ENCODE peak calls at places on chromosome 15, in ten cellular contexts. L is bronchial epithelial cell; H is naive thymus-derived CD4-positive, alpha-beta T cell; J is colonic mucosa; S is AG04449; E is HFF-Myc; P is foreskin fibroblast; Y is CD8-positive, alpha-beta memory T cell; B is fibroblast of mammary gland; A is skeletal muscle cell. Z is an unnamed sample.

GRCh38 chr15:63473999-63474809 is 30.2 kb upstream of the USP3 start:
- DNase-seq in Y (peak), A (no peak), E (no peak), B (peak), J (peak), L (peak), H (peak), P (peak), S (no peak), Z (peak)

GRCh38 chr15:85600001-85600400 is 194.7 kb downstream of the KLHL25 start:
- DNase-seq in A (no peak), E (no peak), J (no peak), B (no peak), H (no peak), Y (no peak), P (no peak), S (no peak), L (no peak), Z (no peak)

GRCh38 chr15:93066103-93066725 is 22.8 kb downstream of the RGMA start:
- DNase-seq in Y (no peak), L (no peak), B (no peak), P (no peak), A (no peak), J (no peak), E (no peak), H (no peak), S (no peak), Z (no peak)

GRCh38 chr15:69760890-69761568 is 308.4 kb downstream of the RPLP1 start:
- DNase-seq in Y (peak), J (peak), A (peak), L (peak), H (peak), S (peak), B (peak), E (peak), P (peak), Z (peak)

GRCh38 chr15:48645558-48646330 is at the start of gene FBN1:
- DNase-seq in J (peak), B (peak), L (no peak), A (peak), H (no peak), S (peak), P (peak), E (no peak), Y (no peak), Z (peak)

GRCh38 chr15:69593981-69594966 is 141.7 kb downstream of the RPLP1 start:
- DNase-seq in L (peak), B (peak), S (no peak), H (no peak), A (no peak), E (no peak), Y (no peak), J (peak), P (no peak), Z (peak)

GRCh38 chr15:85443593-85444328 is 63.4 kb downstream of the AKAP13 start:
- DNase-seq in B (peak), A (no peak), Y (peak), H (peak), P (no peak), S (no peak), J (peak), E (no peak), L (peak), Z (no peak)

GRCh38 chr15:43912991-43913927 is 86.5 kb downstream of the WDR76 start:
- DNase-seq in Y (no peak), B (peak), S (peak), P (peak), E (peak), J (no peak), H (no peak), L (peak), A (peak), Z (peak)

GRCh38 chr15:74328331-74329056 is 39.0 kb downstream of the CYP11A1 start:
- DNase-seq in A (no peak), B (no peak), J (no peak), Y (no peak), E (no peak), H (no peak), P (no peak), L (no peak), S (no peak), Z (no peak)

GRCh38 chr15:33941279-33942063 is 26.8 kb upstream of the CHRM5 start:
- DNase-seq in Y (no peak), P (no peak), J (no peak), S (no peak), H (no peak), E (no peak), L (no peak), A (no peak), B (no peak), Z (no peak)

GRCh38 chr15:70353606-70354259 is 256.0 kb upstream of the TLE3 start:
- DNase-seq in S (no peak), A (no peak), L (no peak), B (no peak), Y (no peak), J (no peak), H (no peak), E (no peak), P (no peak), Z (no peak)

GRCh38 chr15:49415638-49416037 is 7.4 kb upstream of the FGF7 start:
- DNase-seq in S (peak), A (peak), P (peak), B (peak), L (peak), E (peak), Y (no peak), J (no peak), H (no peak), Z (peak)

GRCh38 chr15:69092159-69092558 is 68.3 kb upstream of the GLCE start:
- DNase-seq in E (peak), B (peak), H (no peak), L (peak), S (no peak), A (no peak), J (no peak), P (peak), Y (no peak), Z (peak)

GRCh38 chr15:77425104-77425503 is 4.4 kb downstream of the HMG20A start:
- DNase-seq in Y (no peak), J (no peak), L (no peak), H (no peak), P (no peak), S (no peak), B (no peak), E (no peak), A (no peak), Z (no peak)

GRCh38 chr15:95975212-95975611 is 355.3 kb upstream of the NR2F2 start:
- DNase-seq in B (no peak), H (no peak), P (no peak), S (no peak), Y (no peak), L (no peak), A (no peak), J (no peak), E (no peak), Z (no peak)

GRCh38 chr15:25406846-25407245 is 32.0 kb downstream of the UBE3A start:
- DNase-seq in J (no peak), P (no peak), H (no peak), B (no peak), L (no peak), A (no peak), S (no peak), Y (no peak), E (no peak), Z (no peak)

GRCh38 chr15:82901114-82901805 is 51.3 kb downstream of the HOMER2 start:
- DNase-seq in Y (no peak), L (no peak), J (no peak), E (no peak), P (no peak), S (no peak), A (no peak), B (no peak), H (no peak), Z (no peak)

GRCh38 chr15:68410466-68411200 is 21.3 kb downstream of the ITGA11 start:
- DNase-seq in Y (no peak), L (no peak), A (no peak), E (no peak), P (no peak), H (no peak), B (no peak), J (peak), S (no peak), Z (no peak)

GRCh38 chr15:101615986-101616848 is 36.0 kb downstream of the TM2D3 start:
- DNase-seq in A (no peak), L (peak), Y (no peak), S (no peak), E (peak), P (peak), B (peak), H (no peak), J (peak), Z (peak)

GRCh38 chr15:23877502-23878412 is 190.7 kb upstream of the NDN start:
- DNase-seq in J (peak), P (no peak), L (no peak), B (peak), E (no peak), A (no peak), Y (no peak), H (no peak), S (no peak), Z (no peak)

GRCh38 chr15:69576948-69577351 is 124.3 kb downstream of the RPLP1 start:
- DNase-seq in P (no peak), A (no peak), J (peak), S (no peak), L (no peak), H (no peak), Y (no peak), E (no peak), B (no peak), Z (no peak)

GRCh38 chr15:36152961-36153360 is 426.5 kb upstream of the CDIN1 start:
- DNase-seq in B (no peak), S (no peak), A (no peak), J (no peak), Y (no peak), L (no peak), H (no peak), E (no peak), P (no peak), Z (no peak)

GRCh38 chr15:66907826-66908502 is 157.4 kb upstream of the SMAD3 start:
- DNase-seq in Y (no peak), A (no peak), P (peak), S (no peak), B (no peak), H (no peak), L (no peak), E (no peak), J (no peak), Z (no peak)

GRCh38 chr15:45429974-45430792 is 51.8 kb upstream of the GATM start:
- DNase-seq in J (peak), L (no peak), H (peak), S (no peak), A (no peak), Y (peak), P (peak), E (no peak), B (peak), Z (peak)

GRCh38 chr15:52255008-52255407 is 40.6 kb downstream of the MYO5C start:
- DNase-seq in J (no peak), S (no peak), E (no peak), A (peak), Y (no peak), L (peak), H (no peak), B (peak), P (peak), Z (peak)
- H3K4me3 ChIP-seq in J (no peak), S (no peak), E (no peak), A (no peak), Y (no peak), L (no peak), H (no peak), B (no peak), P (no peak), Z (no peak)

GRCh38 chr15:99741835-99742234 is 8.6 kb upstream of the LYSMD4 start:
- DNase-seq in Y (no peak), H (no peak), A (no peak), L (no peak), P (no peak), S (no peak), J (no peak), E (no peak), B (no peak), Z (no peak)
- H3K4me3 ChIP-seq in Y (no peak), H (no peak), A (no peak), L (no peak), P (no peak), S (no peak), J (no peak), E (no peak), B (no peak), Z (no peak)

GRCh38 chr15:31214864-31215489 is 111.7 kb upstream of the KLF13 start:
- DNase-seq in P (peak), Y (no peak), L (peak), S (no peak), E (no peak), B (peak), H (no peak), A (no peak), J (peak), Z (no peak)
- H3K4me3 ChIP-seq in P (no peak), Y (peak), L (peak), S (no peak), E (peak), B (no peak), H (peak), A (no peak), J (no peak), Z (peak)

GRCh38 chr15:98720577-98720976 is 72.2 kb downstream of the IGF1R start:
- DNase-seq in E (no peak), S (no peak), H (no peak), P (no peak), L (no peak), B (no peak), J (no peak), A (no peak), Y (no peak), Z (no peak)

GRCh38 chr15:98720036-98720435 is 71.7 kb downstream of the IGF1R start:
- DNase-seq in J (no peak), B (no peak), S (no peak), E (no peak), L (no peak), Y (no peak), P (no peak), A (no peak), H (no peak), Z (no peak)

GRCh38 chr15:98717942-98718341 is 69.6 kb downstream of the IGF1R start:
- DNase-seq in H (no peak), E (no peak), B (no peak), Y (no peak), J (no peak), S (no peak), P (no peak), L (no peak), A (no peak), Z (no peak)

GRCh38 chr15:98719169-98719515 is 70.8 kb downstream of the IGF1R start:
- DNase-seq in L (no peak), P (no peak), A (no peak), S (no peak), E (no peak), J (no peak), Y (no peak), H (no peak), B (no peak), Z (no peak)

GRCh38 chr15:98718426-98719168 is 70.3 kb downstream of the IGF1R start:
- DNase-seq in Y (no peak), B (peak), S (no peak), P (no peak), J (no peak), H (no peak), E (no peak), A (no peak), L (no peak), Z (no peak)
- H3K4me3 ChIP-seq in Y (no peak), B (no peak), S (no peak), P (no peak), J (no peak), H (no peak), E (no peak), A (no peak), L (no peak), Z (no peak)

GRCh38 chr15:64895285-64896065 is 16.2 kb upstream of the ANKDD1A start:
- DNase-seq in L (no peak), E (no peak), P (peak), S (no peak), J (no peak), B (peak), A (no peak), Y (peak), H (peak), Z (no peak)
- H3K4me3 ChIP-seq in L (no peak), E (peak), P (peak), S (no peak), J (peak), B (no peak), A (no peak), Y (peak), H (peak), Z (no peak)

GRCh38 chr15:88401972-88402656 is 65.1 kb downstream of the MRPL46 start:
- DNase-seq in L (no peak), J (no peak), B (no peak), S (no peak), Y (no peak), E (no peak), P (no peak), H (peak), A (no peak), Z (no peak)
- H3K4me3 ChIP-seq in L (no peak), J (no peak), B (no peak), S (no peak), Y (no peak), E (no peak), P (no peak), H (no peak), A (no peak), Z (no peak)

GRCh38 chr15:58432421-58432820 is 630 bp downstream of the LIPC start:
- DNase-seq in J (peak), L (no peak), E (no peak), S (no peak), H (no peak), A (no peak), P (no peak), B (peak), Y (no peak), Z (no peak)
- H3K4me3 ChIP-seq in J (no peak), L (no peak), E (no peak), S (no peak), H (no peak), A (no peak), P (no peak), B (no peak), Y (no peak), Z (no peak)

Z was measured in astrocyte of the cerebellum.